ENCODE peak calls at places on chromosomes 2 and 18, in four cellular contexts. F, V, P and X are unnamed samples. For H3K9me1, the result is how much of the 10 kb centered on the place peaks cover.

GRCh38 chr2:198127627-198128026 is 323.2 kb downstream of the PLCL1 start:
- DNase-seq in P (peak), F (peak), V (peak), X (peak)

GRCh38 chr2:240848900-240849680 is 19.5 kb upstream of the AGXT start:
- DNase-seq in P (no peak), V (no peak), F (no peak), X (no peak)

GRCh38 chr18:24086082-24086481 is 52.8 kb upstream of the CABYR start:
- DNase-seq in F (peak), V (no peak), P (no peak), X (no peak)

GRCh38 chr2:44956841-44957240 is 15.3 kb downstream of the SIX3 start:
- DNase-seq in P (no peak), F (no peak), V (no peak), X (no peak)

GRCh38 chr18:61957801-61958516 is 65.2 kb upstream of the RNF152 start:
- DNase-seq in P (no peak), F (peak), V (peak), X (no peak)

GRCh38 chr2:96951125-96951654 is 35.2 kb downstream of the FAM178B start:
- DNase-seq in V (peak), P (no peak), F (peak), X (peak)

GRCh38 chr2:219247678-219248642 is 2.7 kb downstream of the STK16 start:
- DNase-seq in P (no peak), F (no peak), V (no peak), X (no peak)

GRCh38 chr18:46771141-46771540 is 14.3 kb upstream of the ST8SIA5 start:
- DNase-seq in V (no peak), F (no peak), P (no peak), X (no peak)

GRCh38 chr2:127531133-127531709 is 4.3 kb upstream of the MYO7B start:
- DNase-seq in F (peak), V (no peak), P (no peak), X (peak)

GRCh38 chr2:85216051-85216431 is 82.8 kb downstream of the TCF7L1 start:
- DNase-seq in P (no peak), F (no peak), V (no peak), X (no peak)

GRCh38 chr18:77821892-77822291 is 572.2 kb downstream of the GALR1 start:
- DNase-seq in V (no peak), F (no peak), P (no peak), X (no peak)

GRCh38 chr2:20468549-20469500 is 22.0 kb downstream of the RHOB start:
- DNase-seq in F (no peak), V (no peak), P (no peak), X (no peak)

GRCh38 chr2:109260886-109261700 is 132.1 kb downstream of the SH3RF3 start:
- DNase-seq in P (no peak), F (peak), V (no peak), X (no peak)

GRCh38 chr18:39772155-39772919 is 2182.7 kb upstream of the PIK3C3 start:
- DNase-seq in V (no peak), P (no peak), F (peak), X (no peak)

GRCh38 chr2:106299696-106300095 is 105.6 kb upstream of the UXS1 start:
- DNase-seq in V (no peak), F (no peak), P (no peak), X (no peak)

GRCh38 chr2:98895901-98896300 is 40.1 kb downstream of the CRACDL start:
- DNase-seq in V (no peak), F (no peak), P (no peak), X (no peak)

GRCh38 chr18:62566199-62566598 is 43.4 kb downstream of the ZCCHC2 start:
- DNase-seq in P (no peak), F (peak), V (peak), X (peak)

GRCh38 chr2:111534816-111535803 is 348.9 kb downstream of the ANAPC1 start:
- DNase-seq in V (peak), P (no peak), F (peak), X (no peak)

DNA sequence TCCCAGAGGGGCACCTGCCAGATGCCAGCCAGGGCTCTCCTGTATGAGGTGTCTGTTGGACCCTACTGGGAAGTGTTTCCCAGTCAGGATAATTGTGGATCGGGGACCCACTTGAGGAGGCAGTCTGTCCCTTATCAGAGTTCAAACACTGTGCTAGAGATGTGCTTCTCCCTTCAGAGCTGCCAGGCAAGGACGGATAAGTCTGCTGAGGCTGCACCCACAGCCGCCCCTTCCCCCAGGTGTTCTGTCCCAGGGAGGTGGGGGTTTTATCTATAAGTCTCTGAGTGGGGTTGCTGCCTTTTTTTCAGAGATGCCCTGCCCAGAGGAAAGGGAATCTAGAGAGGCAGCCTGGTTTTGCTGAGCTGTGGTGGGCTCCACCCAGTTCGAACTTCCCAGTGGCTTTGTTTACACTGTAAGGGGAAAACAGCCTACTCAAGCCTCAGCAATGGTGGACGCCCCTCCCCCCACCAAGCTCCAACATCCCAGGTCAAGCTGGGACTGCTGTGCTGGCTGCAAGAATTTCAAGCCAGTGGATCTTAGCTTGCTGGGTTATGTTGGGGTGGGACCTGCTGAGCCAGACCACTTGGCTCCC is 324.0 kb upstream of the SETBP1 start:
- DNase-seq in F (no peak), V (no peak), P (no peak), X (no peak)
- H3K9me1 ChIP-seq in F (under half), V (under half), P (under half), X (under half)

DNA sequence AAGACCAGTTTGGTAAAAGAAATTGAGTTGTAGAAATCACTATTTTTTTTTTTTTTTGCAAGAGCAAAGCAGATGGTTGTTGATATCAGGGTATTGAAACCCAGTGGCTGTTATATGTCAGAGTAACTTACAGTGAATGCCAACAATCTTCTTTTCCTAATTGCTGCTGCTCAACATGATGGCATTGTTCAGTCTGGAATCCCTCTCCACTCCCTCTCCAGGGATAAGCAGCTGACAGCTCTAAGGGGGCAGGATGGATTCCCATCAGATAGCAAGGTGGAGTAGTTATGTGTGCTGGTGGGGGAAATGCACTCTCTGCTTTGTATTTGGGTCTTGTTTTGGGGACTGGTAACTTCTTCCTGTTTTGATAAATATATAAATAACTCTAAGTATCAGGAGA is 200.0 kb downstream of the PIK3C3 start:
- DNase-seq in F (no peak), V (no peak), P (no peak), X (no peak)
- H3K9me1 ChIP-seq in F (under half), V (under half), P (under half), X (under half)

DNA sequence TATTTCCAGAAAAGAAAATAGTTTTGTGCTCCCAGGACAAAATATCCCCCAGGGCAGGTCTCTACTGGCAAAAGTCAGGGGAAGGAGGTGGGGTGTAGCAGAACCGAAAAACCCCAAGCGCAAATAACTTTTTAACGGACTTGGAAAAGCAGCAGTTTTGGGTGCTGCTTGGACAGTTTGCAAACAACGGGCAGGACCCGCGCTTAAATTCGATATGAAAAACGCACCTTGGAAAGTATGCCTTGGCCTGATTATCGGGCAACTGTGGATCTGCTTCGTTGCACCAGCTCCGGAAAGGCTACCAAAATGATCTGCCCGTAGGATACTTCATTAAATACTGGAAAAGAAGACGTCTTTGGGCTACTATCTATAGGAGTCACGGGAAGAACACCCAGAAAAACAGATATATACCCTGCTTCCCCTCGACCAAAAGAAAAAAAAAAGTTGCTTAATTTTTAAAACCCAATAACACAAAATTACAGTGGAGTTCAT is 2.9 kb upstream of the KCTD1 start:
- DNase-seq in P (no peak), V (no peak), F (no peak), X (no peak)
- H3K9me1 ChIP-seq in P (under half), V (under half), F (under half), X (under half)

GRCh38 chr2:130251520-130251864 is 53.3 kb upstream of the TUBA3E start:
- DNase-seq in F (no peak), V (no peak), P (no peak), X (no peak)

GRCh38 chr2:130243359-130243758 is 45.1 kb upstream of the TUBA3E start:
- DNase-seq in F (no peak), P (no peak), V (no peak), X (no peak)

GRCh38 chr2:130241041-130241707 is 42.9 kb upstream of the TUBA3E start:
- DNase-seq in P (peak), F (peak), V (peak), X (peak)

GRCh38 chr2:130246430-130246829 is 48.2 kb upstream of the TUBA3E start:
- DNase-seq in V (no peak), F (no peak), P (no peak), X (no peak)

DNA sequence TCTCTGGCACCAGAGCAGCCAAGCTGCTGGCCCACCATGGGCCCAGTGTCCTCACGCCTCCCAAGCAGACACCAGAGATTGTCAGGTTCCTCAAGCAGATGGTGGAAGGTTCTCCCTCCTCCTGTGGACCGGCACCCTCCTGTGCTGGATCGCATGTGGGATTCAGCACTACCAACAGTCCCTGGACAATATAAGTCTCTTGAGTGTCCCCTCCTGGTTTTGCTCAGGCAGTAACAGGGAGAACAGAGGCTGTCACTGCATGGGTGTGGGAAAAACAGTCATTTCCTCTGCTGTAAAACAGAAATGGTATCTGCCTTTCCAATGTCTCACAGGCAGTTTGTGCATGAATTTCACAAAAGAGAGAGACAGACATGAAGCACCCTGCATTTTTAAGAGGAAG is 47.7 kb upstream of the TUBA3E start:
- DNase-seq in P (no peak), V (no peak), F (no peak), X (no peak)
- H3K9me1 ChIP-seq in P (under half), V (under half), F (under half), X (under half)

GRCh38 chr2:233130024-233130423 is 69.9 kb downstream of the INPP5D start:
- DNase-seq in P (no peak), V (no peak), F (no peak), X (no peak)
- H3K9me1 ChIP-seq in P (under half), V (under half), F (under half), X (under half)